ENCODE peak calls at places on chromosomes 2 and 18, in four cellular contexts. O is GM12878, B is K562, G is IMR-90. S is an unnamed sample.

GRCh38 chr2:33153008-33153407 is 206.3 kb downstream of the LTBP1 start:
- DNase-seq in O (no peak), B (no peak), G (peak), S (no peak)

GRCh38 chr2:45938649-45939511 is 287.4 kb downstream of the PRKCE start:
- DNase-seq in O (no peak), G (peak), B (no peak), S (peak)

GRCh38 chr2:183630964-183631363 is 506.7 kb downstream of the NUP35 start:
- DNase-seq in G (no peak), O (no peak), B (no peak), S (no peak)

GRCh38 chr18:74506405-74507119 is 10.4 kb downstream of the CNDP2 start:
- DNase-seq in O (no peak), B (no peak), G (peak), S (no peak)

GRCh38 chr2:11433875-11434274 is 32.1 kb downstream of the E2F6 start:
- DNase-seq in O (no peak), B (no peak), G (no peak), S (no peak)

GRCh38 chr2:149143734-149144133 is 105.2 kb downstream of the LYPD6B start:
- DNase-seq in B (no peak), O (no peak), G (no peak), S (no peak)

GRCh38 chr2:176553685-176554106 is 284.5 kb downstream of the MTX2 start:
- DNase-seq in B (no peak), O (no peak), G (peak), S (peak)

GRCh38 chr18:67385455-67385854 is 131.1 kb downstream of the DSEL start:
- DNase-seq in B (no peak), G (peak), O (no peak), S (peak)

GRCh38 chr2:81858998-81859397 is 1554.4 kb upstream of the LRRTM1 start:
- DNase-seq in O (no peak), B (no peak), G (no peak), S (no peak)

GRCh38 chr2:231530099-231531085 is at the start of gene NMUR1:
- DNase-seq in B (peak), O (no peak), G (no peak), S (peak)

GRCh38 chr2:151765760-151766159 is 31.5 kb upstream of the NEB start:
- DNase-seq in O (no peak), G (no peak), B (no peak), S (peak)

GRCh38 chr2:82675186-82675585 is 1783.9 kb downstream of the SUCLG1 start:
- DNase-seq in O (no peak), B (no peak), G (no peak), S (peak)

GRCh38 chr2:57314682-57315081 is 731.9 kb upstream of the VRK2 start:
- DNase-seq in B (no peak), O (no peak), G (no peak), S (no peak)
- TF ChIP-seq FOS in B (no peak), O (no peak), G (no peak), S (no peak)

GRCh38 chr2:127185093-127185492 is 35.0 kb downstream of the CYP27C1 start:
- DNase-seq in O (no peak), G (no peak), B (no peak), S (no peak)
- TF ChIP-seq CTCF in O (no peak), G (no peak), B (peak), S (no peak)

DNA sequence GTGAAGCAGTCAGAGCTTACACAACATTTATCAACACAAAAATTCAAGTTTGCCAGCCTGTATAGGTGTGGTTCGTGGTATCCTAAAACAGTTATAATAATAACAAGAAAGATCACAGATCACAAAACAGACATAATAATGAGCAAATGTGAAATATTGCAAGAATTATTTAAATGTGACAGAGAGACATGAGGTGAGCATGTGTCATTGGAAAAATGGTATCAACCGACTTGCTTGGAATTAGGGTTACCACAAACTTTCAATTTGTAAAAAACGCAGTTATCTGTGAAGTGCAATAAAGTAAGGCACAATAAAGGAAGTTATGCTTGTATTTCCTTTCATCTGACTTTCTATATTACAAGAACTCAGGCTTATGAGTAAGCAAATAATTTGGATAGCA is 116.8 kb downstream of the IKZF2 start:
- DNase-seq in G (no peak), B (no peak), O (no peak), S (no peak)
- H3K9ac ChIP-seq in G (no peak), B (no peak), O (no peak), S (no peak)

GRCh38 chr18:79400091-79400590 is 4.4 kb downstream of the NFATC1 start:
- DNase-seq in O (no peak), G (no peak), B (peak), S (no peak)
- TF ChIP-seq FOS in O (no peak), G (no peak), B (no peak), S (no peak)

DNA sequence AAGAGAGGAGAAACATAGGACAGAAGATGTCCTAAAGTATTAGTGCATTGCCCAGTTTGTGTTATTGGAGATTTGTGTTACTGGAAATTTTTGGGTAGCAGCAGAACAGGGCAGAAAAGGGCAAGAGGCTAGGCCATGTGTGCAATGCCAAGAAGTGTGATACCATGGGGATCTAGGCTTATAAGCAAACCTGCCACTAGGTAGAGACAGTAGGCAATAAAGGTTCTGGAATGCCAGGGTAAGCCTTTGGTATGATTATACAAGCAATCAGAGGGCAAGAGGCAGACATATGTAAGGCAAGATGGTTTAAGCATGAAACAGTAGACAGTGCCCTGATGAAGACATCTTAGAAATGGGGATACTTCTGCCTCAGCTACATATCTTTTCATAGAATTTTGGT is 12.3 kb upstream of the CERS6 start:
- DNase-seq in B (no peak), G (no peak), O (no peak), S (no peak)
- TF ChIP-seq CTCF in B (no peak), G (no peak), O (no peak), S (no peak)

GRCh38 chr2:97926936-97927335 is 68.8 kb downstream of the TMEM131 start:
- DNase-seq in G (no peak), B (no peak), O (no peak), S (no peak)

GRCh38 chr2:97932975-97933662 is 62.6 kb downstream of the TMEM131 start:
- DNase-seq in B (no peak), O (no peak), G (no peak), S (no peak)

GRCh38 chr2:97931851-97932211 is 63.9 kb downstream of the TMEM131 start:
- DNase-seq in B (no peak), O (no peak), G (no peak), S (no peak)

GRCh38 chr2:97928591-97928990 is 67.2 kb downstream of the TMEM131 start:
- DNase-seq in G (no peak), B (no peak), O (no peak), S (no peak)

DNA sequence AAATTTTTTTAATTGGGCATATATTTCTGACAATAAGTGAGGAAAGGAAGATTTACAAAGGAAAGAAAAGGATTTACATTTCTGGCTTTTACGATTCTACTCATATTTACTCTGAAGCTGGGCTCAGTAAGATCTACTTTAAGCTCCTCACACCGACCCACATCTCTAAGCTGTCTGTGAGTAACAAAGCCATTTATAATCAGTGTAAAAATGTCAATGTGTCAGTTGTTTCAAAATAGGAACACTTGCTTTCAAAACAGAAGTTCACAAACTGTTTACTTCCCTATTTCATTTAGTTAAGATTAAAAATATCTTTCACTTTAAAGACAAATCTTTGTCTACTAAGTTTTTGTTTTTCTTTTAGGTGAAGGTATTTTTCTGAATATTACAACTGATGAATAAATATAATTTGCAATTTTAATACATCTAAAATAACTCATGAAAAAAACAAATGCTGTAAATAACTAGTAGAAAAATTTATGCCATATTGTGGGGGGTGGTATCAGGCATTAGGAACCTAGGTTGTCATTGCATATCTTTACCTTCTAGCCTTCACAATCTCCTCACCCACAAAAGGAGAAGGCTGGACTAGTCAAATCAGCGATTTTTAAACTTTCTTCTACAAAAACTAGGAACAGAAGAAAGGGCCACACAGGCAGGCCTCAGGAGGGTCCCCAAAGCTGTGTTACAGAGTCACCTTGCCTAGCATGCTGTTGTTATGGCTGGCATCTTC is 64.5 kb downstream of the TMEM131 start:
- DNase-seq in G (no peak), O (no peak), B (no peak), S (no peak)
- H3K9ac ChIP-seq in G (no peak), O (peak), B (no peak), S (no peak)

DNA sequence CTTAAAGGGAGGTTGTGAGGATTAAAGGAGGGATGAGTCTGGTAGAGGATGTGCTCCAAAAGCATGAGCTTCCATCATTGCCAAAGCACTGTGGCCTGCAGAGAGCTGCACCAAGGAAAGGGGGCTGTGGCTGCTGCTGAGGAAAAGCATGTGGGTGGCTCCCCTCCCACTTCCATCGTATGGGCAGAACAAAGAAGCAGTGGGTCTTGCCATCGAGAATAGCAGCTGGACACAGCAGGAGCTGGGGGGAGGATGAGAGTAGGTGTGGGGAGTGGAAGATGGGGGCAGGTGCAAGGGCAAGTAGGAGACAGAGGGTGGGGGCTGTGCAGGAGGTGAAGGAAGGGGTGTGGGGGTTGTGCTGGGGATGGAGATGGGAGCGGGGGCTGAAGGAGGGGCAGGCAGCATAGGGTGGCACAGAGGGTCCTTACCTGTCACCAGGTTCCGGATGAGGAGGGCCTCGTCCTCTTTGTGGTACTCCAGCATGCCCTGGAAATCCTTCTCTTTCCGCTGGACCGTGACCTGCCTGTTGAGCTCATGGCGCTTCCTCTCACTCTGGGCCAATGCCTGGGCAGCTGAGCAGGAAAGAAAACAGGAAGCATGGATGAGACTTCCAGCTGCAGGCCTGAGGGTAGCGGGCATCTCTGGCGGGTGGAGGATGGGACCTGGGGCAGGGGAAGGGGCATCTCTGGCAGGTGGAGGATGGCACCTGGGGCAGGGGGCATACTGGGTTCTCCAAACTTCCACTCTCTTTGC is 33.6 kb upstream of the ACAA2 start:
- DNase-seq in O (no peak), G (no peak), B (no peak), S (no peak)
- TF ChIP-seq FOS in O (no peak), G (no peak), B (no peak), S (no peak)

GRCh38 chr2:2682700-2683342 is 351.7 kb upstream of the MYT1L start:
- DNase-seq in O (no peak), G (no peak), B (no peak), S (no peak)
- TF ChIP-seq CTCF in O (no peak), G (no peak), B (peak), S (no peak)

GRCh38 chr2:60394467-60394866 is 159.0 kb downstream of the BCL11A start:
- DNase-seq in O (no peak), G (peak), B (no peak), S (no peak)

GRCh38 chr2:60406192-60406591 is 147.3 kb downstream of the BCL11A start:
- DNase-seq in B (no peak), O (no peak), G (no peak), S (no peak)

GRCh38 chr2:60405266-60405665 is 148.2 kb downstream of the BCL11A start:
- DNase-seq in O (no peak), B (no peak), G (no peak), S (no peak)

GRCh38 chr2:60400462-60400861 is 153.0 kb downstream of the BCL11A start:
- DNase-seq in O (no peak), G (no peak), B (no peak), S (no peak)
- H3K9ac ChIP-seq in O (no peak), G (no peak), B (no peak), S (no peak)

DNA sequence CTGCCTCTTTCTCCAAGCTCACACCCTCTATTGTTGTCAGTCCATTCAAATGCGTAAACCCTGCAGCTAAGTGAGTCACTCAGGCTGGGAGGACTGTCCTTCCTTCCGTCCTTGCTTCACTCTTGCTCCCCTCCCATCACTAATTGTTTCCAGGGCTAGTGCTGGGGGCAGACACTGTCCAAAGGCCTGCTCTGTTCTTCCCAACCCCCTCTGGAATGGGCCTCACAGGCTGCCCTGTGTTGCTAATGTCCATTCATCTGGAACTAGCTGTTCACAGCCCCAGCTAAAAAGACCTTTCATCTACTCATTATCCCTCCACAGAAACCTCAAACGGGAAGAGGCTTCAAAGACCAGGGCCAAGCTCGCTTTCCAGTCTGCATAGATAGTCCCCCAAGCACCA is 31.9 kb upstream of the NRP2 start:
- DNase-seq in O (no peak), B (no peak), G (peak), S (peak)
- TF ChIP-seq FOS in O (no peak), B (no peak), G (no peak), S (peak)